ENCODE peak calls at places on chromosomes 5 and 9, in nine cellular contexts. P, U, L, N, Y, E, J, H and B are unnamed samples.

GRCh38 chr5:370959-371810 is 49.7 kb downstream of the AHRR start:
- DNase-seq in P (no peak), U (no peak), L (no peak), N (peak; percentile 12), Y (peak; percentile 44), E (peak; percentile 11), J (no peak), H (no peak), B (peak; percentile 70)

GRCh38 chr5:55923177-55923872 is 71.4 kb downstream of the IL6ST start:
- DNase-seq in P (no peak), U (no peak), L (no peak), N (no peak), Y (peak; percentile 63), E (peak; percentile 25), J (peak; percentile 31), H (no peak), B (no peak)

GRCh38 chr5:115477581-115477980 is 67.0 kb downstream of the FEM1C start:
- DNase-seq in P (no peak), U (no peak), L (no peak), N (no peak), Y (no peak), E (no peak), J (no peak), H (no peak), B (no peak)

GRCh38 chr5:63220244-63220643 is 641.6 kb downstream of the LRRC70 start:
- DNase-seq in P (no peak), U (no peak), L (no peak), N (no peak), Y (no peak), E (no peak), J (no peak), H (no peak), B (no peak)

GRCh38 chr5:345404-346195 is 24.1 kb downstream of the AHRR start:
- DNase-seq in P (no peak), U (no peak), L (no peak), N (no peak), Y (peak; percentile 75), E (no peak), J (no peak), H (no peak), B (no peak)

GRCh38 chr9:127316586-127317383 is 52.2 kb downstream of the GARNL3 start:
- DNase-seq in P (no peak), U (no peak), L (no peak), N (no peak), Y (no peak), E (no peak), J (no peak), H (no peak), B (no peak)

GRCh38 chr9:33921967-33922895 is 105.3 kb downstream of the UBE2R2 start:
- DNase-seq in P (peak; percentile 70), U (no peak), L (peak; percentile 57), N (no peak), Y (peak; percentile 88), E (no peak), J (no peak), H (no peak), B (no peak)

GRCh38 chr9:124353811-124354274 is 61.4 kb downstream of the PSMB7 start:
- DNase-seq in P (no peak), U (no peak), L (no peak), N (no peak), Y (no peak), E (no peak), J (no peak), H (no peak), B (no peak)

GRCh38 chr5:176534640-176535039 is 2.6 kb downstream of the RNF44 start:
- DNase-seq in P (no peak), U (no peak), L (no peak), N (peak; percentile 56), Y (peak; percentile 46), E (peak; percentile 70), J (peak; percentile 41), H (no peak), B (no peak)

GRCh38 chr9:81244631-81245030 is 444.7 kb downstream of the TLE1 start:
- DNase-seq in P (no peak), U (no peak), L (no peak), N (no peak), Y (no peak), E (no peak), J (no peak), H (no peak), B (no peak)

GRCh38 chr9:134313470-134313869 is 12.8 kb upstream of the RXRA start:
- DNase-seq in P (no peak), U (no peak), L (no peak), N (no peak), Y (no peak), E (no peak), J (no peak), H (no peak), B (no peak)

GRCh38 chr5:122401991-122402710 is 90.1 kb downstream of the SNCAIP start:
- DNase-seq in P (no peak), U (no peak), L (no peak), N (no peak), Y (no peak), E (no peak), J (no peak), H (no peak), B (no peak)

GRCh38 chr9:117916291-117916690 is 212.1 kb downstream of the TLR4 start:
- DNase-seq in P (no peak), U (no peak), L (no peak), N (no peak), Y (no peak), E (no peak), J (no peak), H (no peak), B (no peak)

GRCh38 chr9:100700689-100701318 is 122.9 kb downstream of the CAVIN4 start:
- DNase-seq in P (peak; percentile 59), U (no peak), L (peak; percentile 20), N (no peak), Y (peak; percentile 75), E (peak; percentile 45), J (no peak), H (no peak), B (no peak)

GRCh38 chr9:24044576-24044975 is 218.5 kb upstream of the ELAVL2 start:
- DNase-seq in P (no peak), U (no peak), L (no peak), N (no peak), Y (no peak), E (no peak), J (no peak), H (no peak), B (no peak)

GRCh38 chr9:137486141-137486490 is 27.0 kb upstream of the NSMF start:
- DNase-seq in P (no peak), U (no peak), L (no peak), N (no peak), Y (no peak), E (no peak), J (no peak), H (no peak), B (no peak)

GRCh38 chr5:135964670-135965320 is 10.0 kb upstream of the LECT2 start:
- DNase-seq in P (no peak), U (no peak), L (no peak), N (no peak), Y (no peak), E (no peak), J (no peak), H (no peak), B (no peak)

GRCh38 chr5:108788142-108788541 is 40.4 kb downstream of the FER start:
- DNase-seq in P (no peak), U (peak; percentile 43), L (no peak), N (no peak), Y (no peak), E (peak; percentile 79), J (peak; percentile 81), H (peak; percentile 33), B (no peak)

GRCh38 chr9:125343518-125344284 is 82.1 kb downstream of the GAPVD1 start:
- DNase-seq in P (peak; percentile 77), U (no peak), L (no peak), N (no peak), Y (peak; percentile 85), E (peak; percentile 21), J (peak; percentile 6), H (no peak), B (no peak)

GRCh38 chr9:92970467-92970923 is 23.2 kb downstream of the FGD3 start:
- DNase-seq in P (no peak), U (no peak), L (no peak), N (no peak), Y (peak; percentile 82), E (no peak), J (peak; percentile 51), H (no peak), B (no peak)
- H3K27ac ChIP-seq in P (no peak overlapping the region), U (no peak overlapping the region), L (no peak overlapping the region), N (no peak overlapping the region), Y (peak overlapping the region; percentile 88), E (no peak overlapping the region), J (peak overlapping the region; percentile 87), H (no peak overlapping the region), B (no peak overlapping the region)

GRCh38 chr9:110580850-110581249 is 1.3 kb upstream of the SVEP1 start:
- DNase-seq in P (no peak), U (no peak), L (no peak), N (no peak), Y (no peak), E (no peak), J (no peak), H (no peak), B (no peak)
- H3K27ac ChIP-seq in P (no peak overlapping the region), U (no peak overlapping the region), L (no peak overlapping the region), N (no peak overlapping the region), Y (no peak overlapping the region), E (no peak overlapping the region), J (no peak overlapping the region), H (peak overlapping the region; percentile 85), B (no peak overlapping the region)

GRCh38 chr9:106875548-106875947 is 12.6 kb downstream of the ZNF462 start:
- DNase-seq in P (no peak), U (no peak), L (no peak), N (no peak), Y (no peak), E (peak; percentile 39), J (no peak), H (no peak), B (no peak)

GRCh38 chr9:106874031-106874430 is 11.1 kb downstream of the ZNF462 start:
- DNase-seq in P (no peak), U (no peak), L (no peak), N (no peak), Y (no peak), E (no peak), J (no peak), H (no peak), B (no peak)

GRCh38 chr9:106872641-106873040 is 9.7 kb downstream of the ZNF462 start:
- DNase-seq in P (no peak), U (no peak), L (no peak), N (no peak), Y (no peak), E (no peak), J (no peak), H (no peak), B (no peak)

GRCh38 chr9:106877345-106877744 is 14.4 kb downstream of the ZNF462 start:
- DNase-seq in P (no peak), U (no peak), L (no peak), N (no peak), Y (no peak), E (no peak), J (no peak), H (no peak), B (no peak)

GRCh38 chr9:106874657-106875056 is 11.7 kb downstream of the ZNF462 start:
- DNase-seq in P (no peak), U (no peak), L (no peak), N (no peak), Y (no peak), E (no peak), J (no peak), H (no peak), B (no peak)
- H3K27ac ChIP-seq in P (no peak overlapping the region), U (peak overlapping the region; percentile 74), L (no peak overlapping the region), N (no peak overlapping the region), Y (no peak overlapping the region), E (peak overlapping the region; percentile 45), J (no peak overlapping the region), H (no peak overlapping the region), B (no peak overlapping the region)

GRCh38 chr9:131081868-131082267 is 14.5 kb upstream of the AIF1L start:
- DNase-seq in P (no peak), U (no peak), L (no peak), N (no peak), Y (no peak), E (no peak), J (no peak), H (no peak), B (no peak)
- H3K27ac ChIP-seq in P (no peak overlapping the region), U (no peak overlapping the region), L (no peak overlapping the region), N (no peak overlapping the region), Y (no peak overlapping the region), E (no peak overlapping the region), J (no peak overlapping the region), H (no peak overlapping the region), B (no peak overlapping the region)